ENCODE peak calls at places on chromosomes 12 and 14, in ten cellular contexts. Q, U, G, W, I, P, S, Y, M and R are unnamed samples.

GRCh38 chr14:29800961-29801360 is 126.7 kb downstream of the PRKD1 start:
- DNase-seq in Q (no peak), U (no peak), G (no peak), W (no peak), I (no peak), P (no peak), S (no peak), Y (no peak), M (no peak), R (no peak)

GRCh38 chr14:103825103-103825502 is 22.3 kb downstream of the PPP1R13B start:
- DNase-seq in Q (no peak), U (no peak), G (no peak), W (no peak), I (no peak), P (no peak), S (no peak), Y (no peak), M (peak; percentile 39), R (no peak)

GRCh38 chr12:124554429-124555029 is 12.9 kb downstream of the NCOR2 start:
- DNase-seq in Q (no peak), U (no peak), G (no peak), W (no peak), I (no peak), P (no peak), S (no peak), Y (no peak), M (no peak), R (no peak)

GRCh38 chr12:79187032-79187431 is 322.5 kb downstream of the SYT1 start:
- DNase-seq in Q (no peak), U (no peak), G (no peak), W (peak; percentile 24), I (no peak), P (no peak), S (no peak), Y (no peak), M (no peak), R (no peak)

GRCh38 chr14:32635103-32635719 is 303.5 kb upstream of the NPAS3 start:
- DNase-seq in Q (no peak), U (no peak), G (no peak), W (peak; percentile 74), I (peak; percentile 69), P (no peak), S (no peak), Y (no peak), M (peak; percentile 35), R (peak; percentile 59)

GRCh38 chr12:20366776-20367409 is 1.4 kb upstream of the PDE3A start:
- DNase-seq in Q (no peak), U (no peak), G (no peak), W (no peak), I (peak; percentile 56), P (no peak), S (no peak), Y (no peak), M (no peak), R (no peak)

GRCh38 chr14:44981198-44981597 is 19.2 kb downstream of the TOGARAM1 start:
- DNase-seq in Q (no peak), U (no peak), G (no peak), W (no peak), I (no peak), P (no peak), S (no peak), Y (no peak), M (no peak), R (no peak)

GRCh38 chr14:49633650-49634546 is 1.1 kb downstream of the DNAAF2 start:
- DNase-seq in Q (peak; percentile 82), U (peak; percentile 82), G (peak; percentile 96), W (peak; percentile 93), I (peak; percentile 94), P (peak; percentile 98), S (peak; percentile 91), Y (peak; percentile 90), M (peak; percentile 91), R (peak; percentile 94)

GRCh38 chr14:104893435-104894207 is 28.6 kb downstream of the CEP170B start:
- DNase-seq in Q (no peak), U (no peak), G (peak; percentile 68), W (no peak), I (no peak), P (peak; percentile 59), S (no peak), Y (peak; percentile 16), M (no peak), R (no peak)

GRCh38 chr12:78385541-78385940 is 479.0 kb upstream of the SYT1 start:
- DNase-seq in Q (no peak), U (no peak), G (no peak), W (peak; percentile 29), I (peak; percentile 27), P (no peak), S (no peak), Y (no peak), M (no peak), R (peak; percentile 15)

GRCh38 chr12:112032292-112032691 is 19.1 kb downstream of the ERP29 start:
- DNase-seq in Q (no peak), U (no peak), G (no peak), W (no peak), I (no peak), P (no peak), S (no peak), Y (no peak), M (no peak), R (no peak)

GRCh38 chr14:32009636-32010560 is 67.2 kb upstream of the ARHGAP5 start:
- DNase-seq in Q (no peak), U (no peak), G (no peak), W (no peak), I (no peak), P (no peak), S (no peak), Y (no peak), M (no peak), R (no peak)

GRCh38 chr14:23562822-23563472 is 4.6 kb downstream of the AP1G2 start:
- DNase-seq in Q (no peak), U (peak; percentile 75), G (no peak), W (peak; percentile 60), I (peak; percentile 53), P (peak; percentile 89), S (peak; percentile 58), Y (no peak), M (peak; percentile 48), R (peak; percentile 15)

GRCh38 chr12:93043192-93043876 is 114.2 kb upstream of the EEA1 start:
- DNase-seq in Q (no peak), U (no peak), G (no peak), W (no peak), I (no peak), P (no peak), S (no peak), Y (no peak), M (no peak), R (no peak)

GRCh38 chr12:124881123-124881522 is 17.5 kb upstream of the SCARB1 start:
- DNase-seq in Q (no peak), U (no peak), G (no peak), W (no peak), I (no peak), P (peak; percentile 44), S (no peak), Y (no peak), M (no peak), R (no peak)

GRCh38 chr12:28032811-28033537 is 60.4 kb upstream of the PTHLH start:
- DNase-seq in Q (no peak), U (no peak), G (no peak), W (no peak), I (peak; percentile 52), P (no peak), S (no peak), Y (no peak), M (no peak), R (no peak)

GRCh38 chr12:92139634-92140555 is 5.8 kb downstream of the BTG1 start:
- DNase-seq in Q (no peak), U (no peak), G (no peak), W (no peak), I (peak; percentile 34), P (no peak), S (no peak), Y (no peak), M (no peak), R (peak; percentile 9)

GRCh38 chr12:123513805-123514204 is 19.7 kb downstream of the RILPL1 start:
- DNase-seq in Q (no peak), U (no peak), G (no peak), W (no peak), I (no peak), P (no peak), S (no peak), Y (no peak), M (no peak), R (no peak)

GRCh38 chr14:55065411-55065810 is 14.0 kb downstream of the MAPK1IP1L start:
- DNase-seq in Q (no peak), U (no peak), G (no peak), W (no peak), I (no peak), P (no peak), S (no peak), Y (no peak), M (no peak), R (peak; percentile 39)